ENCODE peak calls at places on chromosome 11, in four cellular contexts. I is stimulated activated CD4-positive, alpha-beta T cell treated with anti-CD3 and anti-CD28 coated beads, TNF-alpha, amount 100 ng/mL, for 1 hour; F is endothelial cell; C is ELR. A is an unnamed sample.

GRCh38 chr11:110463153-110463552 is 33.4 kb downstream of the FDX1 start:
- DNase-seq in I (no peak), F (peak; percentile 64), C (peak; percentile 42), A (no peak)

GRCh38 chr11:77506857-77507256 is 33.0 kb upstream of the PAK1 start:
- DNase-seq in I (no peak), F (no peak), C (peak; percentile 45), A (no peak)

GRCh38 chr11:124115782-124116616 is 749 bp downstream of the VWA5A start:
- DNase-seq in I (no peak), F (no peak), C (no peak), A (no peak)

GRCh38 chr11:120611576-120611975 is 100.0 kb downstream of the GRIK4 start:
- DNase-seq in I (no peak), F (no peak), C (no peak), A (no peak)

GRCh38 chr11:109704432-109704831 is 282.4 kb downstream of the C11orf87 start:
- DNase-seq in I (no peak), F (no peak), C (no peak), A (no peak)

GRCh38 chr11:59668188-59668949 is 468 bp downstream of the PATL1 start:
- DNase-seq in I (peak; percentile 59), F (peak; percentile 26), C (peak; percentile 78), A (peak; percentile 41)

GRCh38 chr11:10770626-10771254 is 19.7 kb downstream of the CTR9 start:
- DNase-seq in I (no peak), F (peak; percentile 66), C (peak; percentile 69), A (no peak)

GRCh38 chr11:3077174-3077839 is 20.1 kb upstream of the CARS1 start:
- DNase-seq in I (no peak), F (no peak), C (no peak), A (no peak)

GRCh38 chr11:96648991-96649390 is 259.2 kb downstream of the JRKL start:
- DNase-seq in I (no peak), F (no peak), C (no peak), A (no peak)

GRCh38 chr11:127451852-127452251 is 451.3 kb upstream of the KIRREL3 start:
- DNase-seq in I (no peak), F (no peak), C (no peak), A (no peak)

A was measured in stimulated activated CD8-positive, alpha-beta memory T cell treated with anti-CD3 and anti-CD28 coated beads, Interleukin-7, amount 100 ng/mL, for 1 hour.